ENCODE peak calls at places on chromosomes 6 and 20, in four cellular contexts. One of them, this sample, is unnamed.

GRCh38 chr6:137033828-137034227 is 10.9 kb downstream of the IL20RA start:
- DNase-seq in H1: no peak
- DNase-seq in HepG2: peak; percentile 30
- DNase-seq in GM12878: peak; percentile 76
- DNase-seq in this sample: no peak

GRCh38 chr6:104325341-104326172 is 534.2 kb downstream of the HACE1 start:
- DNase-seq in H1: no peak
- DNase-seq in HepG2: no peak
- DNase-seq in GM12878: no peak
- DNase-seq in this sample: no peak

GRCh38 chr6:25050356-25050755 is 114.6 kb upstream of the RIPOR2 start:
- DNase-seq in HepG2: no peak
- DNase-seq in GM12878: no peak
- DNase-seq in H1: no peak
- DNase-seq in this sample: no peak

GRCh38 chr20:33570743-33571142 is 80.8 kb downstream of the CBFA2T2 start:
- DNase-seq in H1: no peak
- DNase-seq in HepG2: no peak
- DNase-seq in GM12878: no peak
- DNase-seq in this sample: no peak

GRCh38 chr6:16742116-16742515 is 19.1 kb downstream of the ATXN1 start:
- DNase-seq in GM12878: no peak
- DNase-seq in H1: no peak
- DNase-seq in HepG2: no peak
- DNase-seq in this sample: no peak

GRCh38 chr20:1330075-1330830 is 1.3 kb upstream of the SDCBP2 start:
- DNase-seq in GM12878: peak; percentile 63
- DNase-seq in HepG2: no peak
- DNase-seq in H1: no peak
- DNase-seq in this sample: no peak

GRCh38 chr6:103122766-103123601 is 1729.5 kb downstream of the GRIK2 start:
- DNase-seq in H1: peak; percentile 56
- DNase-seq in GM12878: no peak
- DNase-seq in HepG2: peak; percentile 44
- DNase-seq in this sample: peak; percentile 51

GRCh38 chr6:126831461-126831860 is 287.0 kb upstream of the RSPO3 start:
- DNase-seq in H1: no peak
- DNase-seq in HepG2: no peak
- DNase-seq in GM12878: no peak
- DNase-seq in this sample: no peak

DNA sequence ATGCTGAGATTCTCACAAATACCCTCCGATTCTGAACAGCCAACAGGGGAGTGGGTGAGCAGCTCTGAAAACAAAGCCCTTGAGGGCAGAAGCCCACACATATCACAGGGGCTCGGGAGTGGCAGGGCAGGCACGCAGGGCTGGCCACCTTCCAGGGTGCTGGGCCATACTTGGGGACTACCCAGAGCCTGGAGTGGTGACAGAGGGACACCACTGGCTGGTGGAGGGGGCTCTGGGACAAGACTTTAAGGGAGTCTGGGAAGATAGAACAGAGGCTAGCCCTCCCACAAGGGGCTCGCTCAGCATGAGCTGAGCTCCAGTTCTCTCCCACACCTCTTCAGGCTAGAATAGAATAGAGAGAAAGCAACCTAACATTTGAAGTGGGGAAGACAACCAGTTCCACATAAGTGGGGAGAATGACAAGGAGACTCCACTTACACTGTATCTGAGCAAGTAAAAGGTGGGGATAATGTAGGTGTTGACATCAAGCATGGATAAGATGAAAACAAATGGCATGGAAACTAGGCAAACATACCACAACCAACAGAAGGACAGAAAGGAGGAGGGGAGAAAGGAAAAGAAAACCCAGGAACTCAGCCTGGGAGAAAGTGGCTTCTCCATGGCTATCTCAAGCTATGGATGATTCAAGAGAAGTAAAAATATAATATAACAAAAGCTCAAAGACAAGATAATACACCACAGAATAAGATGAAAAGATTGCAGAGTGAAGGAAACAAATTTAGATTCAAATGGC is 7.0 kb downstream of the PPIL1 start:
- DNase-seq in H1: no peak
- DNase-seq in GM12878: no peak
- DNase-seq in HepG2: no peak
- DNase-seq in this sample: no peak
- H3K4me1 ChIP-seq in H1: no peaks in the 10 kb centered on the region
- H3K4me1 ChIP-seq in GM12878: peaks cover 3% of the 10 kb centered on the region
- H3K4me1 ChIP-seq in HepG2: peaks cover 11% of the 10 kb centered on the region
- H3K4me1 ChIP-seq in this sample: no peaks in the 10 kb centered on the region

GRCh38 chr6:13513606-13514502 is 26.5 kb upstream of the GFOD1 start:
- DNase-seq in HepG2: no peak
- DNase-seq in GM12878: no peak
- DNase-seq in H1: no peak
- DNase-seq in this sample: no peak
- TF ChIP-seq SUZ12 in HepG2: no peak
- TF ChIP-seq SUZ12 in GM12878: no peak
- TF ChIP-seq SUZ12 in H1: no peak
- TF ChIP-seq SUZ12 in this sample: no peak

DNA sequence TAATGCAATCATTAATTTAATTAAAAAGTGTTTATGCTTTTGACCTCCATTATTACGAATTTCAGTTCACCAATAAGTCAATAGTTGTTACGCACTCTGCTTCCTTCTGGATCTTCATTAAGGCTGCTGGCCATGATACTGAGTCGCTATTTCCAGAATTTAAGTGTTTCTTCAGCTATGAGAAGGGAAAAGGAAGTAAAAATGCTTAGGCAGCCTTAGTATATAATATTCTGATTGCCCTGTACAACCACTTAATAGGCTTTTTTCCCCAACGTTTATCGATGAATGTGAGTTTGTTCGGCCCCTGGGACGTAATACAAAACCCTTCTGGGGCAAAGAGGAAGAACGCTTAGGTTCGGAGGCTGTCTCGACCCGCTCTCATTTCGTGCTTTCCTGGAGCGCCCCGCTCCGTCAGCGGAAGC is 644 bp downstream of the OARD1 start:
- DNase-seq in GM12878: peak; percentile 34
- DNase-seq in H1: peak; percentile 34
- DNase-seq in HepG2: no peak
- DNase-seq in this sample: no peak
- TF ChIP-seq YY1 in GM12878: no peak
- TF ChIP-seq YY1 in H1: no peak
- TF ChIP-seq YY1 in HepG2: no peak
- TF ChIP-seq YY1 in this sample: no peak

GRCh38 chr6:4322134-4322845 is 186.9 kb upstream of the ECI2 start:
- DNase-seq in GM12878: no peak
- DNase-seq in H1: no peak
- DNase-seq in HepG2: no peak
- DNase-seq in this sample: no peak

GRCh38 chr6:4323322-4323721 is 187.9 kb upstream of the ECI2 start:
- DNase-seq in HepG2: no peak
- DNase-seq in H1: no peak
- DNase-seq in GM12878: no peak
- DNase-seq in this sample: no peak

GRCh38 chr6:4322846-4323309 is 187.5 kb upstream of the ECI2 start:
- DNase-seq in HepG2: no peak
- DNase-seq in H1: no peak
- DNase-seq in GM12878: no peak
- DNase-seq in this sample: no peak

GRCh38 chr6:4319992-4320683 is 184.8 kb upstream of the ECI2 start:
- DNase-seq in GM12878: no peak
- DNase-seq in HepG2: no peak
- DNase-seq in H1: no peak
- DNase-seq in this sample: no peak

GRCh38 chr6:4320860-4321259 is 185.5 kb upstream of the ECI2 start:
- DNase-seq in HepG2: no peak
- DNase-seq in GM12878: no peak
- DNase-seq in H1: no peak
- DNase-seq in this sample: no peak
- H3K4me1 ChIP-seq in HepG2: no peaks in the 10 kb centered on the region
- H3K4me1 ChIP-seq in GM12878: no peaks in the 10 kb centered on the region
- H3K4me1 ChIP-seq in H1: peaks cover 4% of the 10 kb centered on the region
- H3K4me1 ChIP-seq in this sample: no peaks in the 10 kb centered on the region

GRCh38 chr6:160714731-160715130 is 12.7 kb downstream of the PLG start:
- DNase-seq in H1: no peak
- DNase-seq in GM12878: no peak
- DNase-seq in HepG2: no peak
- DNase-seq in this sample: no peak
- TF ChIP-seq SUZ12 in H1: no peak
- TF ChIP-seq SUZ12 in GM12878: no peak
- TF ChIP-seq SUZ12 in HepG2: no peak
- TF ChIP-seq SUZ12 in this sample: no peak

GRCh38 chr20:50916934-50917333 is 14.3 kb downstream of the ADNP start:
- DNase-seq in HepG2: no peak
- DNase-seq in H1: no peak
- DNase-seq in GM12878: no peak
- DNase-seq in this sample: no peak

GRCh38 chr20:50913976-50914375 is 17.3 kb downstream of the ADNP start:
- DNase-seq in HepG2: no peak
- DNase-seq in H1: no peak
- DNase-seq in GM12878: no peak
- DNase-seq in this sample: no peak

GRCh38 chr20:50918403-50918802 is 12.8 kb downstream of the ADNP start:
- DNase-seq in GM12878: no peak
- DNase-seq in HepG2: no peak
- DNase-seq in H1: no peak
- DNase-seq in this sample: no peak

GRCh38 chr20:50915424-50915823 is 15.8 kb downstream of the ADNP start:
- DNase-seq in H1: no peak
- DNase-seq in HepG2: no peak
- DNase-seq in GM12878: no peak
- DNase-seq in this sample: no peak

GRCh38 chr20:50916257-50916656 is 15.0 kb downstream of the ADNP start:
- DNase-seq in HepG2: no peak
- DNase-seq in GM12878: no peak
- DNase-seq in H1: no peak
- DNase-seq in this sample: no peak
- TF ChIP-seq YY1 in HepG2: no peak
- TF ChIP-seq YY1 in GM12878: no peak
- TF ChIP-seq YY1 in H1: no peak
- TF ChIP-seq YY1 in this sample: no peak

GRCh38 chr6:11214438-11214837 is 18.0 kb downstream of the NEDD9 start:
- DNase-seq in HepG2: no peak
- DNase-seq in H1: no peak
- DNase-seq in GM12878: no peak
- DNase-seq in this sample: no peak
- H3K4me1 ChIP-seq in HepG2: peaks cover 100% of the 10 kb centered on the region
- H3K4me1 ChIP-seq in H1: peaks cover 8% of the 10 kb centered on the region
- H3K4me1 ChIP-seq in GM12878: no peaks in the 10 kb centered on the region
- H3K4me1 ChIP-seq in this sample: peaks cover 2% of the 10 kb centered on the region

DNA sequence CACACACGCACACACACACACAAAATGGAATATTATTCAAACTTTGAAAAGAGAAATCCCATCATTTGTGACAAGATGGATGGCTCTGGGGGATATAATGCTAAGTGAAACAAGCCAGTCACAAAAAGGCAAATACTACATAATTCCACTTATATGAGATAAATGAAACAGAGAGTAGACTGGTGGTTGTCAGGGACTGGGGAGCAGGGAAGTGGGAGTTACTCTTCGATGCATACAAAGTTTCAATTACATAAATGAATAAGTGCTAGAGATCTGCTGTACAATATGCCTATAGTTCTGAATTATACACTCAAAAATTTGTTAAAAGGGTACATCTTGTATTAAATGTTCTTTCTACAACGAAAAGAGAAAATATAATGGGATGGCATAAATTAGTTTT is 58.1 kb upstream of the PLN start:
- DNase-seq in H1: no peak
- DNase-seq in GM12878: no peak
- DNase-seq in HepG2: no peak
- DNase-seq in this sample: no peak
- TF ChIP-seq SUZ12 in H1: no peak
- TF ChIP-seq SUZ12 in GM12878: no peak
- TF ChIP-seq SUZ12 in HepG2: no peak
- TF ChIP-seq SUZ12 in this sample: no peak

DNA sequence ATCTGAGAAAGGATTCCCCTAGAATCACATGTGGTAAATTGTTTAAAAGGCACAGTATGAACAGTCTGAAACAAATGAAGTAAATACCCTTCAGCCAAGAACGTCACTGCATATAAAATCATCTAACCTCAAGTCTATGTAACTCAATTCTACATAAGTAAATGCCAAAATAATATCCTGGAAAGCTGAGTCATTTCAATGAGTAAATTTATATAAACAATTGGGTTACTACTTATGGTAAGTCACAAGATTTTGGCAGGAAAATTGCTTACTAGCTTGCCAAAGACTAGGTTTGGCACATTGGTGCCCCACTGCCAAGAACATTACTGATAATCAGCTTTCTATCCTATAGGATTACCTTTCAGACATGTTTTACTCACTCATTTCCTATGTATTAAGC is 8.4 kb downstream of the GMDS start:
- DNase-seq in H1: no peak
- DNase-seq in HepG2: no peak
- DNase-seq in GM12878: no peak
- DNase-seq in this sample: no peak
- TF ChIP-seq YY1 in H1: no peak
- TF ChIP-seq YY1 in HepG2: no peak
- TF ChIP-seq YY1 in GM12878: no peak
- TF ChIP-seq YY1 in this sample: no peak

GRCh38 chr20:18783385-18783959 is 30.1 kb upstream of the SCP2D1 start:
- DNase-seq in GM12878: no peak
- DNase-seq in HepG2: no peak
- DNase-seq in H1: no peak
- DNase-seq in this sample: no peak
- H3K4me1 ChIP-seq in GM12878: no peaks in the 10 kb centered on the region
- H3K4me1 ChIP-seq in HepG2: no peaks in the 10 kb centered on the region
- H3K4me1 ChIP-seq in H1: no peaks in the 10 kb centered on the region
- H3K4me1 ChIP-seq in this sample: no peaks in the 10 kb centered on the region

This sample was measured in NT2/D1.